ENCODE peak calls at places on chromosomes 6 and 20, in six cellular contexts. One of them, this sample, is unnamed.

GRCh38 chr6:48472121-48472520 is 361.1 kb upstream of the PTCHD4 start:
- DNase-seq in C1 segment of cervical spinal cord: no peak
- DNase-seq in Calu3: no peak
- DNase-seq in MV-4-11: no peak
- DNase-seq in BE2C: no peak
- DNase-seq in HTR-8/SVneo: no peak
- DNase-seq in this sample: no peak

GRCh38 chr6:87074051-87074711 is 20.7 kb downstream of the CGA start:
- DNase-seq in C1 segment of cervical spinal cord: peak; percentile 13
- DNase-seq in BE2C: no peak
- DNase-seq in Calu3: no peak
- DNase-seq in HTR-8/SVneo: no peak
- DNase-seq in MV-4-11: no peak
- DNase-seq in this sample: peak; percentile 74

GRCh38 chr6:18091382-18091781 is 31.1 kb downstream of the NHLRC1 start:
- DNase-seq in MV-4-11: no peak
- DNase-seq in C1 segment of cervical spinal cord: no peak
- DNase-seq in BE2C: no peak
- DNase-seq in Calu3: no peak
- DNase-seq in HTR-8/SVneo: no peak
- DNase-seq in this sample: peak; percentile 16

GRCh38 chr6:26594730-26595632 is 1.8 kb upstream of the ABT1 start:
- DNase-seq in BE2C: peak; percentile 58
- DNase-seq in MV-4-11: peak; percentile 76
- DNase-seq in HTR-8/SVneo: no peak
- DNase-seq in Calu3: peak; percentile 49
- DNase-seq in C1 segment of cervical spinal cord: no peak
- DNase-seq in this sample: no peak

GRCh38 chr6:110414669-110415296 is 592 bp downstream of the DDO start:
- DNase-seq in Calu3: no peak
- DNase-seq in BE2C: no peak
- DNase-seq in C1 segment of cervical spinal cord: no peak
- DNase-seq in MV-4-11: no peak
- DNase-seq in HTR-8/SVneo: no peak
- DNase-seq in this sample: peak; percentile 10

GRCh38 chr20:5928831-5929715 is 21.3 kb downstream of the TRMT6 start:
- DNase-seq in MV-4-11: peak; percentile 13
- DNase-seq in HTR-8/SVneo: no peak
- DNase-seq in BE2C: no peak
- DNase-seq in Calu3: no peak
- DNase-seq in C1 segment of cervical spinal cord: no peak
- DNase-seq in this sample: no peak

GRCh38 chr6:121504227-121504626 is 68.8 kb downstream of the GJA1 start:
- DNase-seq in C1 segment of cervical spinal cord: no peak
- DNase-seq in Calu3: peak; percentile 40
- DNase-seq in MV-4-11: peak; percentile 75
- DNase-seq in HTR-8/SVneo: peak; percentile 39
- DNase-seq in BE2C: no peak
- DNase-seq in this sample: no peak

GRCh38 chr6:132666118-132666517 is 7.1 kb upstream of the TAAR1 start:
- DNase-seq in HTR-8/SVneo: no peak
- DNase-seq in Calu3: peak; percentile 25
- DNase-seq in MV-4-11: no peak
- DNase-seq in C1 segment of cervical spinal cord: no peak
- DNase-seq in BE2C: no peak
- DNase-seq in this sample: no peak

GRCh38 chr6:132405143-132405915 is 4.1 kb upstream of the MOXD1 start:
- DNase-seq in C1 segment of cervical spinal cord: no peak
- DNase-seq in MV-4-11: no peak
- DNase-seq in Calu3: no peak
- DNase-seq in HTR-8/SVneo: no peak
- DNase-seq in BE2C: no peak
- DNase-seq in this sample: no peak

GRCh38 chr20:64109390-64109747 is 2.0 kb upstream of the NPBWR2 start:
- DNase-seq in BE2C: no peak
- DNase-seq in HTR-8/SVneo: no peak
- DNase-seq in MV-4-11: no peak
- DNase-seq in C1 segment of cervical spinal cord: no peak
- DNase-seq in Calu3: no peak
- DNase-seq in this sample: no peak

GRCh38 chr6:47008397-47008763 is 33.8 kb downstream of the ADGRF1 start:
- DNase-seq in BE2C: no peak
- DNase-seq in MV-4-11: no peak
- DNase-seq in Calu3: no peak
- DNase-seq in C1 segment of cervical spinal cord: no peak
- DNase-seq in HTR-8/SVneo: no peak
- DNase-seq in this sample: no peak